ENCODE peak calls at places on chromosomes 5 and 9, in five cellular contexts. One of them, this sample, is unnamed.

GRCh38 chr5:6454628-6455053 is 6.0 kb downstream of the UBE2QL1 start:
- DNase-seq in AG10803: no peak
- DNase-seq in cardiac muscle cell: peak; percentile 68
- DNase-seq in LNCaP clone FGC: no peak
- DNase-seq in choroid plexus epithelial cell: no peak
- DNase-seq in this sample: no peak

GRCh38 chr5:31638286-31638685 is 645 bp upstream of the PDZD2 start:
- DNase-seq in cardiac muscle cell: no peak
- DNase-seq in AG10803: no peak
- DNase-seq in choroid plexus epithelial cell: no peak
- DNase-seq in LNCaP clone FGC: no peak
- DNase-seq in this sample: no peak

GRCh38 chr5:73321757-73322452 is 126.7 kb downstream of the FOXD1 start:
- DNase-seq in AG10803: peak; percentile 99
- DNase-seq in choroid plexus epithelial cell: peak; percentile 92
- DNase-seq in LNCaP clone FGC: no peak
- DNase-seq in cardiac muscle cell: no peak
- DNase-seq in this sample: peak; percentile 98

GRCh38 chr9:113399646-113400200 is 1.4 kb downstream of the ALAD start:
- DNase-seq in AG10803: no peak
- DNase-seq in cardiac muscle cell: no peak
- DNase-seq in choroid plexus epithelial cell: no peak
- DNase-seq in LNCaP clone FGC: no peak
- DNase-seq in this sample: no peak

GRCh38 chr5:94776167-94776566 is 157.7 kb downstream of the SLF1 start:
- DNase-seq in cardiac muscle cell: no peak
- DNase-seq in choroid plexus epithelial cell: no peak
- DNase-seq in AG10803: peak; percentile 47
- DNase-seq in LNCaP clone FGC: no peak
- DNase-seq in this sample: peak; percentile 41

GRCh38 chr5:59180515-59180914 is 597.6 kb downstream of the RAB3C start:
- DNase-seq in AG10803: no peak
- DNase-seq in cardiac muscle cell: no peak
- DNase-seq in choroid plexus epithelial cell: no peak
- DNase-seq in LNCaP clone FGC: no peak
- DNase-seq in this sample: no peak

GRCh38 chr9:75186767-75187380 is 98.6 kb downstream of the OSTF1 start:
- DNase-seq in AG10803: peak; percentile 14
- DNase-seq in choroid plexus epithelial cell: peak; percentile 53
- DNase-seq in LNCaP clone FGC: no peak
- DNase-seq in cardiac muscle cell: no peak
- DNase-seq in this sample: peak; percentile 43

GRCh38 chr5:20555034-20555433 is 567.0 kb upstream of the CDH18 start:
- DNase-seq in choroid plexus epithelial cell: no peak
- DNase-seq in LNCaP clone FGC: no peak
- DNase-seq in AG10803: no peak
- DNase-seq in cardiac muscle cell: no peak
- DNase-seq in this sample: no peak

GRCh38 chr9:92247296-92247695 is 46.2 kb downstream of the IARS1 start:
- DNase-seq in AG10803: no peak
- DNase-seq in LNCaP clone FGC: no peak
- DNase-seq in cardiac muscle cell: no peak
- DNase-seq in choroid plexus epithelial cell: peak; percentile 99
- DNase-seq in this sample: peak; percentile 63

GRCh38 chr9:76592105-76593010 is 133.4 kb downstream of the GCNT1 start:
- DNase-seq in LNCaP clone FGC: no peak
- DNase-seq in choroid plexus epithelial cell: peak; percentile 72
- DNase-seq in cardiac muscle cell: no peak
- DNase-seq in AG10803: peak; percentile 81
- DNase-seq in this sample: peak; percentile 60

GRCh38 chr5:107941036-107941435 is 270.3 kb upstream of the EFNA5 start:
- DNase-seq in AG10803: no peak
- DNase-seq in LNCaP clone FGC: no peak
- DNase-seq in choroid plexus epithelial cell: no peak
- DNase-seq in cardiac muscle cell: no peak
- DNase-seq in this sample: no peak

GRCh38 chr9:128706671-128707381 is 4.5 kb downstream of the PKN3 start:
- DNase-seq in cardiac muscle cell: no peak
- DNase-seq in LNCaP clone FGC: no peak
- DNase-seq in choroid plexus epithelial cell: no peak
- DNase-seq in AG10803: no peak
- DNase-seq in this sample: no peak

GRCh38 chr5:151141535-151141934 is 16.0 kb downstream of the ANXA6 start:
- DNase-seq in cardiac muscle cell: peak; percentile 72
- DNase-seq in LNCaP clone FGC: no peak
- DNase-seq in AG10803: no peak
- DNase-seq in choroid plexus epithelial cell: peak; percentile 78
- DNase-seq in this sample: peak; percentile 39

GRCh38 chr9:70479880-70480291 is 65.4 kb upstream of the KLF9 start:
- DNase-seq in LNCaP clone FGC: no peak
- DNase-seq in choroid plexus epithelial cell: peak; percentile 98
- DNase-seq in AG10803: peak; percentile 73
- DNase-seq in cardiac muscle cell: no peak
- DNase-seq in this sample: peak; percentile 90

GRCh38 chr5:92916036-92916435 is 665.0 kb downstream of the NR2F1-AS1 start:
- DNase-seq in LNCaP clone FGC: no peak
- DNase-seq in AG10803: peak; percentile 39
- DNase-seq in choroid plexus epithelial cell: peak; percentile 82
- DNase-seq in cardiac muscle cell: no peak
- DNase-seq in this sample: peak; percentile 38

GRCh38 chr5:122774519-122774860 is 390 bp upstream of the SNX2 start:
- DNase-seq in cardiac muscle cell: no peak
- DNase-seq in choroid plexus epithelial cell: no peak
- DNase-seq in AG10803: no peak
- DNase-seq in LNCaP clone FGC: no peak
- DNase-seq in this sample: no peak

GRCh38 chr9:33445389-33445881 is 2.0 kb downstream of the AQP3 start:
- DNase-seq in cardiac muscle cell: no peak
- DNase-seq in AG10803: no peak
- DNase-seq in LNCaP clone FGC: no peak
- DNase-seq in choroid plexus epithelial cell: no peak
- DNase-seq in this sample: no peak

GRCh38 chr9:86749530-86750275 is 197.6 kb downstream of the GAS1 start:
- DNase-seq in LNCaP clone FGC: no peak
- DNase-seq in cardiac muscle cell: peak; percentile 28
- DNase-seq in choroid plexus epithelial cell: peak; percentile 92
- DNase-seq in AG10803: peak; percentile 65
- DNase-seq in this sample: peak; percentile 46

GRCh38 chr9:83957029-83957513 is 22.9 kb downstream of the HNRNPK start:
- DNase-seq in LNCaP clone FGC: no peak
- DNase-seq in choroid plexus epithelial cell: peak; percentile 38
- DNase-seq in AG10803: peak; percentile 32
- DNase-seq in cardiac muscle cell: no peak
- DNase-seq in this sample: no peak

GRCh38 chr5:55577353-55578060 is 42.7 kb upstream of the PLPP1 start:
- DNase-seq in cardiac muscle cell: no peak
- DNase-seq in LNCaP clone FGC: no peak
- DNase-seq in choroid plexus epithelial cell: peak; percentile 61
- DNase-seq in AG10803: peak; percentile 84
- DNase-seq in this sample: peak; percentile 53

GRCh38 chr5:93603191-93603590 is 20.2 kb downstream of the NR2F1 start:
- DNase-seq in cardiac muscle cell: no peak
- DNase-seq in choroid plexus epithelial cell: peak; percentile 69
- DNase-seq in AG10803: no peak
- DNase-seq in LNCaP clone FGC: no peak
- DNase-seq in this sample: peak; percentile 51

GRCh38 chr5:128844354-128844923 is 120.8 kb upstream of the SLC27A6 start:
- DNase-seq in choroid plexus epithelial cell: peak; percentile 63
- DNase-seq in LNCaP clone FGC: peak; percentile 1
- DNase-seq in cardiac muscle cell: peak; percentile 56
- DNase-seq in AG10803: no peak
- DNase-seq in this sample: peak; percentile 58

GRCh38 chr5:59299006-59299405 is 594.5 kb downstream of the PDE4D start:
- DNase-seq in cardiac muscle cell: no peak
- DNase-seq in choroid plexus epithelial cell: no peak
- DNase-seq in LNCaP clone FGC: no peak
- DNase-seq in AG10803: no peak
- DNase-seq in this sample: no peak

GRCh38 chr9:6689893-6690634 is 44.5 kb upstream of the GLDC start:
- DNase-seq in cardiac muscle cell: no peak
- DNase-seq in LNCaP clone FGC: no peak
- DNase-seq in AG10803: no peak
- DNase-seq in choroid plexus epithelial cell: no peak
- DNase-seq in this sample: no peak

GRCh38 chr5:74290634-74291033 is 349.9 kb downstream of the ENC1 start:
- DNase-seq in AG10803: no peak
- DNase-seq in LNCaP clone FGC: no peak
- DNase-seq in cardiac muscle cell: no peak
- DNase-seq in choroid plexus epithelial cell: no peak
- DNase-seq in this sample: no peak

GRCh38 chr5:71955718-71956117 is 151.6 kb upstream of the MAP1B start:
- DNase-seq in cardiac muscle cell: no peak
- DNase-seq in choroid plexus epithelial cell: no peak
- DNase-seq in AG10803: no peak
- DNase-seq in LNCaP clone FGC: no peak
- DNase-seq in this sample: no peak

GRCh38 chr9:88587885-88588628 is 53.1 kb downstream of the NXNL2 start:
- DNase-seq in cardiac muscle cell: no peak
- DNase-seq in choroid plexus epithelial cell: no peak
- DNase-seq in LNCaP clone FGC: no peak
- DNase-seq in AG10803: peak; percentile 36
- DNase-seq in this sample: no peak

GRCh38 chr9:99180199-99180598 is 41.5 kb downstream of the ALG2 start:
- DNase-seq in choroid plexus epithelial cell: no peak
- DNase-seq in LNCaP clone FGC: no peak
- DNase-seq in AG10803: no peak
- DNase-seq in cardiac muscle cell: no peak
- DNase-seq in this sample: no peak

GRCh38 chr5:114018178-114018577 is 343.7 kb upstream of the KCNN2 start:
- DNase-seq in choroid plexus epithelial cell: no peak
- DNase-seq in LNCaP clone FGC: peak; percentile 36
- DNase-seq in cardiac muscle cell: peak; percentile 45
- DNase-seq in AG10803: no peak
- DNase-seq in this sample: no peak

GRCh38 chr5:74895906-74896305 is 29.7 kb upstream of the FAM169A start:
- DNase-seq in cardiac muscle cell: no peak
- DNase-seq in choroid plexus epithelial cell: peak; percentile 24
- DNase-seq in LNCaP clone FGC: peak; percentile 91
- DNase-seq in AG10803: peak; percentile 72
- DNase-seq in this sample: peak; percentile 87

DNA sequence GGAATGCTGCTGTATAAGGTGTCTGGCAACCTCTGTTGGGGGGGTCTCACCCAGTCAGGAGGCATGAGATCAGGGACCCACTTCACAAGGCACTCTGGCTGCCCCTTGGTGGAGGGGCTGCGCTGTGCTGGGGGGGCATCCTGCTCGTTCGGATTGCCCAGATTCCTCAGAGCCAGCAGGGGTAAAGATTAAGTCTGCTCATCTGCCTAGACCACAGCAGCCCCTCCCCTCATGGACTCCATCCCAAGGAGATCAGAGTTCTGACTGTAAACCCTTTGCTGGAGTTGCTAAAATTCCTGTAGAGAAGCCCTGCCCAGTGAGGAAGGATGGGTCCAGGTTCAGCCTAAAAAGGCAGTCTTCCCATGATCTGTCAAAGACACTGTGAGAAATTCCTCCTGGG is 262.0 kb upstream of the C9orf72 start:
- DNase-seq in LNCaP clone FGC: no peak
- DNase-seq in AG10803: no peak
- DNase-seq in cardiac muscle cell: no peak
- DNase-seq in choroid plexus epithelial cell: no peak
- DNase-seq in this sample: no peak
- H3K4me3 ChIP-seq in LNCaP clone FGC: no peak overlapping the region
- H3K4me3 ChIP-seq in AG10803: no peak overlapping the region
- H3K4me3 ChIP-seq in cardiac muscle cell: no peak overlapping the region
- H3K4me3 ChIP-seq in choroid plexus epithelial cell: no peak overlapping the region
- H3K4me3 ChIP-seq in this sample: no peak overlapping the region

DNA sequence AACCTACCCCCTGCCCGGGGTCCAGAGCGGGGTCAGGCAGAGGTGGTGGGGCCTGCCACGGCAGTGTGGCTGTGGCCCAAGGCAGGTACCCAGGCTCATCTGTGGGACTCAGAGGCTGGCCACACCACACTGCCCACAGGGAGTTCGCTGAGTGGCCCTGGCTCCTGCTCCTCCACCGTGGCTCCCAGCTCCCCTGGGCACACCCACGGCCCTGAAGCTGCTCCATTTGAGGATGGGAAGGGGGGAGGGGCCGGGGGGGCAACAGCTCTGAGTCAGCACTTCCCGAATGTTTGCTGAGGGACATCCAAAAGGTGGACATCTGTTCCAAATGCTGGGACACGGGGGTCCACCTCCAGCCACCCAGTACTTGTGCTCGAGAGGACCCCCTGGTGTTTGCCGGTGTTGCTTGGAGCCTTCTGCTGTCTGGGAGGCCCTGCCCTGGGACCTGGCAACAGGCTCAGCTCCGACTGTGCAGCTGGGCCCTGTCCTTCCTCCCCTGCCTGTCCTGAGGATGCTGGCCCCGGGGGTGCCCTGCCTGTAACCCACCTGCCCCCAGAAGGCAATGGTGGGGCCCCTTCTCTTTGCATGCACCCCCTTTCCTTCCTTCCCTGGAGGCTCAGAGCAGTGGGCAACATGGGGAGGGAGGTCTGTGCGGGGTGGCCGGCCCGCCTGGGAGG is 2.5 kb upstream of the NRARP start:
- DNase-seq in cardiac muscle cell: peak; percentile 40
- DNase-seq in LNCaP clone FGC: no peak
- DNase-seq in AG10803: no peak
- DNase-seq in choroid plexus epithelial cell: no peak
- DNase-seq in this sample: no peak
- TF ChIP-seq CTCF in cardiac muscle cell: peak; percentile 20
- TF ChIP-seq CTCF in LNCaP clone FGC: no peak
- TF ChIP-seq CTCF in AG10803: no peak
- TF ChIP-seq CTCF in choroid plexus epithelial cell: peak; percentile 28
- TF ChIP-seq CTCF in this sample: no peak

GRCh38 chr9:133583111-133583510 is 26.1 kb downstream of the FAM163B start:
- DNase-seq in cardiac muscle cell: no peak
- DNase-seq in choroid plexus epithelial cell: no peak
- DNase-seq in LNCaP clone FGC: no peak
- DNase-seq in AG10803: no peak
- DNase-seq in this sample: no peak
- H3K4me3 ChIP-seq in cardiac muscle cell: no peak overlapping the region
- H3K4me3 ChIP-seq in choroid plexus epithelial cell: no peak overlapping the region
- H3K4me3 ChIP-seq in LNCaP clone FGC: no peak overlapping the region
- H3K4me3 ChIP-seq in AG10803: no peak overlapping the region
- H3K4me3 ChIP-seq in this sample: no peak overlapping the region

DNA sequence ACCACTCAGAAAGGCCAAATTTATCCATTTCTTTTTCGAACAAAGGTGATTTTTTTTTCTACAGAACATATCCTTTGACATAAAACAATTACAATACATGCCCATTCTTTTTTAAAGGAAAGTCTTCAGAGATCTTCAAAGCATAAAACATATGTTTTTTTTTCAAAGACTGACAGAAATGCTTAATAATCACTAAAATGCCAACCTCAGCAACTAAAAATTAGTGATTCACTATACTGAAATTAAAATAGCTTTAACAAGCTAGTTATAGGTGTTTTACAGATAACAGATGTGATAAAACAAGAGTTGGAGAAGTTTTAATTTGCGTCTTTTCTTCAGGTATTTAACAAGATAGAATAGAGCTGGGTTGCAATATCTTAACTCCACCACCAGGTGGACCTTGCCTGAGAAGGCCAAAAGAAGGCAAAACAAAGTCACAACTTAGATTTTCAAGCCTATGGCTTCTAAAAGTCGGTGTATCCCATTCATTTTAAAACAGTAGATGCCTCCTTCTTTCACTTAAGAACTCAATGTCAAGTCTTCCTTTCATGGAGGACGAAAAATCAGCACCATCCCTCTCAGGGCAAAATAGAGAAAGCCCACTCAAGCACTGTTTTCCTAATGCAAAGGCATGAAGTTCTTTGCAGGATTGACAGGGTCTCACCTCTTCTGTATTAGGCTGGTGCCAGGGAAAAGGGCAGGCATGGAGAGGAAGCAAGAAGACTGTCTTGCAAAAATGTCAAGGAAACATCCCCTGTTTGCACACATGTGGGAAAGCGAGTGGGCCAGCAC is 31.1 kb upstream of the CPLX2 start:
- DNase-seq in choroid plexus epithelial cell: peak; percentile 61
- DNase-seq in LNCaP clone FGC: no peak
- DNase-seq in AG10803: peak; percentile 23
- DNase-seq in cardiac muscle cell: no peak
- DNase-seq in this sample: peak; percentile 9
- TF ChIP-seq CTCF in choroid plexus epithelial cell: peak; percentile 77
- TF ChIP-seq CTCF in LNCaP clone FGC: peak; percentile 46
- TF ChIP-seq CTCF in AG10803: peak; percentile 53
- TF ChIP-seq CTCF in cardiac muscle cell: peak; percentile 51
- TF ChIP-seq CTCF in this sample: peak; percentile 54

This sample was measured in astrocyte of the spinal cord.